ENCODE peak calls at places on chromosomes 1 and 21, in ten cellular contexts. B is ovary; D is NCI-H1092; T is transverse colon; C is astrocyte of the spinal cord; A is GM06990; I is fibroblast of mammary gland; G is stimulated activated CD4-positive, alpha-beta T cell treated with anti-CD3 and anti-CD28 coated beads, Interleukin-12 subunit alpha, Interleukin-12 subunit beta, amount 100 ng/mL, for 24 hours; F is activated T-helper 9 cell treated with anti-CD3 and anti-CD28 coated beads, Interleukin-2, amount 50 U/mL, for 16 hours; Y is stimulated activated CD8-positive, alpha-beta memory T cell treated with anti-CD3 and anti-CD28 coated beads, Interleukin-4, amount 100 ng/mL, for 24 hours. H is an unnamed sample.

GRCh38 chr21:44279621-44280260 is 5.9 kb upstream of the AIRE start:
- DNase-seq in B (no peak), D (peak), T (no peak), C (no peak), A (no peak), I (no peak), G (no peak), F (no peak), Y (no peak), H (no peak)

GRCh38 chr1:85351202-85351828 is 74.9 kb upstream of the BCL10 start:
- DNase-seq in B (no peak), D (no peak), T (no peak), C (no peak), A (no peak), I (no peak), G (no peak), F (no peak), Y (no peak), H (no peak)

GRCh38 chr21:42236014-42236413 is 17.1 kb downstream of the ABCG1 start:
- DNase-seq in B (peak), D (no peak), T (no peak), C (no peak), A (no peak), I (no peak), G (no peak), F (no peak), Y (no peak), H (no peak)

GRCh38 chr1:5751171-5751556 is 241.1 kb downstream of the NPHP4 start:
- DNase-seq in B (no peak), D (no peak), T (no peak), C (no peak), A (no peak), I (no peak), G (no peak), F (no peak), Y (no peak), H (no peak)

GRCh38 chr1:216223521-216223920 is 199.7 kb downstream of the USH2A start:
- DNase-seq in B (no peak), D (peak), T (no peak), C (no peak), A (no peak), I (no peak), G (no peak), F (no peak), Y (no peak), H (no peak)

GRCh38 chr1:67764674-67765073 is 68.6 kb downstream of the GNG12 start:
- DNase-seq in B (no peak), D (no peak), T (no peak), C (no peak), A (no peak), I (no peak), G (no peak), F (no peak), Y (no peak), H (no peak)

GRCh38 chr1:172976222-172977041 is 74.3 kb downstream of the TNFSF18 start:
- DNase-seq in B (no peak), D (no peak), T (peak), C (peak), A (no peak), I (peak), G (no peak), F (no peak), Y (no peak), H (no peak)

GRCh38 chr1:236639686-236640085 is 35.4 kb upstream of the HEATR1 start:
- DNase-seq in B (no peak), D (peak), T (no peak), C (no peak), A (no peak), I (no peak), G (no peak), F (no peak), Y (no peak), H (no peak)

GRCh38 chr1:76084685-76085084 is 10.1 kb downstream of the ST6GALNAC3 start:
- DNase-seq in B (no peak), D (no peak), T (no peak), C (no peak), A (no peak), I (no peak), G (no peak), F (no peak), Y (no peak), H (no peak)

GRCh38 chr21:32412162-32412997 is at the start of gene EVA1C:
- DNase-seq in B (peak), D (no peak), T (peak), C (peak), A (peak), I (peak), G (peak), F (peak), Y (peak), H (peak)

GRCh38 chr1:6300342-6301141 is 39.6 kb upstream of the GPR153 start:
- DNase-seq in B (no peak), D (no peak), T (peak), C (no peak), A (no peak), I (peak), G (no peak), F (no peak), Y (no peak), H (no peak)

GRCh38 chr1:203462878-203463277 is 12.7 kb upstream of the PRELP start:
- DNase-seq in B (no peak), D (no peak), T (no peak), C (peak), A (no peak), I (peak), G (no peak), F (no peak), Y (no peak), H (no peak)